ENCODE peak calls at places on chromosomes 2 and 18, in eight cellular contexts. V is OCI-LY7, J is adrenal gland, O is small intestine, X is tibial artery, T is RWPE1, U is mammary epithelial cell, E is endothelial cell of umbilical vein. W is an unnamed sample.

GRCh38 chr2:239256297-239256696 is 144.5 kb downstream of the HDAC4 start:
- DNase-seq in V (no peak), J (peak), O (no peak), X (no peak), T (no peak), U (no peak), E (no peak), W (no peak)

GRCh38 chr2:145379934-145380333 is 860.0 kb upstream of the ZEB2 start:
- DNase-seq in V (no peak), J (no peak), O (no peak), X (no peak), T (no peak), U (no peak), E (no peak), W (no peak)

GRCh38 chr2:64563436-64563938 is 39.4 kb downstream of the AFTPH start:
- DNase-seq in V (no peak), J (no peak), O (no peak), X (no peak), T (no peak), U (no peak), E (no peak), W (no peak)

GRCh38 chr2:39719317-39719716 is 53.6 kb downstream of the TMEM178A start:
- DNase-seq in V (no peak), J (peak), O (no peak), X (peak), T (no peak), U (no peak), E (no peak), W (no peak)

GRCh38 chr2:202545523-202545922 is 89.2 kb upstream of the FAM117B start:
- DNase-seq in V (no peak), J (no peak), O (no peak), X (no peak), T (no peak), U (no peak), E (no peak), W (no peak)

GRCh38 chr2:15768142-15769088 is 171.9 kb upstream of the MYCN start:
- DNase-seq in V (no peak), J (no peak), O (no peak), X (no peak), T (no peak), U (no peak), E (no peak), W (no peak)

GRCh38 chr2:104312684-104313083 is 541.2 kb upstream of the POU3F3 start:
- DNase-seq in V (peak), J (no peak), O (no peak), X (no peak), T (no peak), U (no peak), E (no peak), W (no peak)

GRCh38 chr2:189096769-189097447 is 82.7 kb downstream of the COL5A2 start:
- DNase-seq in V (no peak), J (no peak), O (no peak), X (no peak), T (peak), U (peak), E (peak), W (no peak)

GRCh38 chr2:49255325-49256023 is 101.2 kb upstream of the FSHR start:
- DNase-seq in V (no peak), J (no peak), O (no peak), X (no peak), T (no peak), U (no peak), E (peak), W (no peak)

GRCh38 chr2:121372082-121372481 is 87.1 kb upstream of the TFCP2L1 start:
- DNase-seq in V (no peak), J (no peak), O (no peak), X (no peak), T (no peak), U (no peak), E (no peak), W (no peak)

GRCh38 chr2:9770308-9771100 is 72.8 kb upstream of the TAF1B start:
- DNase-seq in V (peak), J (peak), O (peak), X (peak), T (peak), U (peak), E (peak), W (no peak)

GRCh38 chr18:31648966-31649429 is 35.4 kb downstream of the B4GALT6 start:
- DNase-seq in V (no peak), J (peak), O (peak), X (no peak), T (peak), U (peak), E (peak), W (no peak)

GRCh38 chr18:57759650-57760049 is 43.5 kb downstream of the ATP8B1 start:
- DNase-seq in V (no peak), J (no peak), O (no peak), X (no peak), T (no peak), U (no peak), E (no peak), W (no peak)

GRCh38 chr2:200416878-200417277 is 93.0 kb downstream of the KCTD18 start:
- DNase-seq in V (no peak), J (no peak), O (no peak), X (no peak), T (no peak), U (no peak), E (no peak), W (no peak)

GRCh38 chr2:38997784-38998183 is 108.1 kb downstream of the ARHGEF33 start:
- DNase-seq in V (no peak), J (peak), O (no peak), X (peak), T (peak), U (peak), E (peak), W (no peak)

GRCh38 chr18:74497778-74498177 is 1.6 kb downstream of the CNDP2 start:
- DNase-seq in V (no peak), J (no peak), O (no peak), X (no peak), T (no peak), U (no peak), E (no peak), W (no peak)

GRCh38 chr2:108382196-108382595 is 4.4 kb downstream of the SULT1C4 start:
- DNase-seq in V (no peak), J (no peak), O (no peak), X (no peak), T (no peak), U (peak), E (no peak), W (no peak)

GRCh38 chr2:108376774-108377173 is 980 bp upstream of the SULT1C4 start:
- DNase-seq in V (no peak), J (no peak), O (no peak), X (no peak), T (no peak), U (no peak), E (no peak), W (no peak)

GRCh38 chr2:108377411-108377810 is 343 bp upstream of the SULT1C4 start:
- DNase-seq in V (no peak), J (no peak), O (no peak), X (no peak), T (no peak), U (no peak), E (no peak), W (no peak)

GRCh38 chr2:108383146-108383830 is 5.5 kb downstream of the SULT1C4 start:
- DNase-seq in V (peak), J (no peak), O (no peak), X (no peak), T (no peak), U (peak), E (no peak), W (no peak)

DNA sequence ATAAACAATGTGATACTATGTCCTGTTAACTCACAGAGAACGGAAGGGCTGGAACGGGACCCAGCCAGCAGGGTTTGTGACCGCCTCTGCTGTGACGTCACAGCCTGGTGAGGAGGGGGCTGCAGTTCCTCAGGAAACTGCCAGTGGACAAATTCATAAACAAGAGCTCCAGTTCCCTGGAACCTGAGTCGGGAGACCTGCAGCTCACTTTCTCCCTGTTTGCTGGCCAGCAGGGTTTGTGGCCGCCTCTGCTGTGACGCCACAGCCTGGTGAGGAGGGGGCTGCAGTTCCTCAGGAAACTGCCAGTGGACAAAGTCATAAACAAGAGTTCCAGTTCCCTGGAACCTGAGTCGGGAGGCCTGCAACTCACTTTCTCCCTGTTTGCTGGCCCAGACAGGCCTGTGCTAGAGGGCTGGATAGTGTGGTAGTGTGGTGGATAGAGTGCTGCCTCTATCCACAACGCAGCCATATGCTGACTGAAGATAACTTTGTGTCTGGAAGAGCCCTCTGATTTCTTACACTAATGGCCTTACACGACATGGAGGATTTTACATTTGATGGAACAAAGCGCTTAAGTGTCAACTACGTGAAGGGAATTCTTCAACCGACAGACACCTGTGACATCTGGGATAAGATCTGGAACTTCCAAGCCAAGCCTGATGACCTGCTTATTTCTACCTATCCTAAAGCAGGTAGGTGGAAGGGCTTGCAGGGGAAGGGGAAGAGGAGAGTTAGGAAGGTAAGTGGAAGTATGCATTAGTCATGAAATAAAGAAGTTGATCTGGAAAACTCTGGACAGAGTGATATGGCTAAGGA is at the start of gene SULT1C4:
- DNase-seq in V (no peak), J (peak), O (no peak), X (peak), T (no peak), U (no peak), E (peak), W (no peak)
- H3K27ac ChIP-seq in V (no peak), J (no peak), O (no peak), X (no peak), T (no peak), U (no peak), E (peak), W (peak)

GRCh38 chr2:11420190-11420589 is 45.8 kb downstream of the E2F6 start:
- DNase-seq in V (no peak), J (no peak), O (no peak), X (no peak), T (no peak), U (no peak), E (no peak), W (no peak)

GRCh38 chr2:11421863-11422490 is 44.0 kb downstream of the E2F6 start:
- DNase-seq in V (no peak), J (no peak), O (no peak), X (no peak), T (no peak), U (no peak), E (no peak), W (no peak)

GRCh38 chr2:11419781-11420180 is 46.2 kb downstream of the E2F6 start:
- DNase-seq in V (no peak), J (peak), O (no peak), X (no peak), T (no peak), U (no peak), E (no peak), W (no peak)

GRCh38 chr2:11422491-11422865 is 43.5 kb downstream of the E2F6 start:
- DNase-seq in V (no peak), J (no peak), O (no peak), X (no peak), T (no peak), U (no peak), E (no peak), W (no peak)

GRCh38 chr2:11420671-11421070 is 45.3 kb downstream of the E2F6 start:
- DNase-seq in V (no peak), J (no peak), O (no peak), X (no peak), T (no peak), U (no peak), E (no peak), W (no peak)
- H3K27ac ChIP-seq in V (no peak), J (no peak), O (no peak), X (no peak), T (no peak), U (no peak), E (no peak), W (no peak)

GRCh38 chr2:226932443-226932842 is 96.6 kb downstream of the RHBDD1 start:
- DNase-seq in V (peak), J (no peak), O (no peak), X (no peak), T (no peak), U (no peak), E (no peak), W (no peak)

DNA sequence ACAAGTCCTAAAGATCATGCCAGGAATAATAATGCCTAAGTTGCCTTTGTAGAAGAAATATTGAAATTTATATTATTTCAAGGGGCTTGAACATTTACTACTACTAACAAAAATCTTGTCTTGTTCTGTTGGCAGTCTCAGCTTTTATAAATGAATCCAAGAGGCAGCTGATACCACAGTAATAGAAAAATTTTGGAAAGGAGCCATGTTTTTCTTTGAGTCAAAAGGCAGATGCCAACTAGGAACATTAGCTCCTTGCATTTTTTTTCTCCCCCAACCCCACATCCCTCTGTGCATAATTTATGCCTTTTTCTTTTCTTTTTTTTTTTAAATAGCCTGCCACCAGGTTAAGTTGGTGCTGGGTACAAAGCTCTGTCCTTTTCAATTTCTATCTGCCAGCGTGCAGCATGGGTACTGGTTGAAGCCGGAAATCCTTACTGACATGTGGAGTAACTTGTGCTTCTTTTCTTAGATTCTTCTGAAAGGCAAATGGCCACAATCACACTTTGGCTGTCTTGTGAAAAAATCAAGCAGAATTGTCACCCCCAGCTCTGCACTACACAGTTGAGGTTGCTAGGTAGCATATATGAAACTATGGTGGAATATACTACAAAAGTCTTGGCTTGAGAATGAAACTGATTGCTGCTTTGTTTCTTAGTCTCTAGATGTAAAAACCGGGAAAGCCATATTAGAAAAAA is 98.8 kb downstream of the RHBDD1 start:
- DNase-seq in V (no peak), J (no peak), O (no peak), X (no peak), T (no peak), U (no peak), E (no peak), W (no peak)
- H3K27ac ChIP-seq in V (no peak), J (no peak), O (no peak), X (peak), T (no peak), U (no peak), E (no peak), W (no peak)

GRCh38 chr2:205741256-205741978 is 59.1 kb downstream of the NRP2 start:
- DNase-seq in V (no peak), J (no peak), O (no peak), X (no peak), T (no peak), U (no peak), E (no peak), W (no peak)
- H3K27ac ChIP-seq in V (no peak), J (no peak), O (no peak), X (no peak), T (no peak), U (no peak), E (no peak), W (no peak)

DNA sequence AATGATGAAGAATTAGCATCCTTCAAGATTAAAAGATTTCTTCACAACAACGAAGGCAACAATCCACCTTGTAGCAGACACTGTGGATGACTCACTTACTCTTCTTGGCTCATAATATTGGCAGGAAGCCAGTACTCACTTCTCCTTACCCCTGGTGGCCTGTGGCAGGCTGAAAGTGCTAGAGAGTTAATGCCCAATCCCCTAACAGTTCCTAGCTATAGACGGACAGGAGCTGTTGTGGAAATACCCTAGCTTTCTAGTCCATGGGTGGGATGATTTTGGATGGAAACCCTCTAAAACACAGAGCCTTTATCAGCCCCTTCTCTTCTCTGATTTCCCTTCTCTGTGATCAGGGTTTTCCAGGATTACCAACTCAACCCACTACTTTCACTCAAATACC is 128.6 kb upstream of the NYAP2 start:
- DNase-seq in V (peak), J (no peak), O (peak), X (no peak), T (peak), U (peak), E (no peak), W (no peak)
- H3K27ac ChIP-seq in V (peak), J (no peak), O (no peak), X (no peak), T (no peak), U (no peak), E (no peak), W (no peak)

GRCh38 chr18:54739476-54739875 is 88.8 kb upstream of the RAB27B start:
- DNase-seq in V (no peak), J (no peak), O (no peak), X (no peak), T (no peak), U (no peak), E (no peak), W (no peak)
- H3K27ac ChIP-seq in V (no peak), J (no peak), O (no peak), X (no peak), T (no peak), U (no peak), E (no peak), W (no peak)

GRCh38 chr2:160606336-160606735 is 112.7 kb upstream of the RBMS1 start:
- DNase-seq in V (no peak), J (no peak), O (no peak), X (no peak), T (no peak), U (no peak), E (no peak), W (no peak)
- H3K27ac ChIP-seq in V (no peak), J (no peak), O (no peak), X (no peak), T (no peak), U (no peak), E (no peak), W (no peak)

GRCh38 chr18:22470141-22470510 is 52.4 kb upstream of the CTAGE1 start:
- DNase-seq in V (no peak), J (no peak), O (no peak), X (no peak), T (no peak), U (no peak), E (peak), W (no peak)
- H3K27ac ChIP-seq in V (no peak), J (no peak), O (no peak), X (peak), T (peak), U (no peak), E (peak), W (peak)

GRCh38 chr2:78999410-78999809 is 26.1 kb upstream of the REG3G start:
- DNase-seq in V (peak), J (no peak), O (peak), X (no peak), T (peak), U (no peak), E (peak), W (no peak)
- H3K27ac ChIP-seq in V (no peak), J (no peak), O (no peak), X (no peak), T (no peak), U (no peak), E (no peak), W (no peak)

W was measured in vagina.